ENCODE peak calls at places on chromosome 13, in seven cellular contexts. I, W, Y, K, N, H and R are unnamed samples.

GRCh38 chr13:96172066-96172465 is 82.2 kb downstream of the HS6ST3 start:
- DNase-seq in I (no peak), Y (no peak), K (no peak), H (no peak), N (no peak), W (no peak), R (no peak)

GRCh38 chr13:94333131-94333820 is 146.2 kb downstream of the DCT start:
- DNase-seq in N (no peak), W (no peak), Y (no peak), K (no peak), H (no peak), I (peak; percentile 17), R (no peak)

GRCh38 chr13:48585456-48585840 is 52.6 kb upstream of the RCBTB2 start:
- DNase-seq in I (peak; percentile 81), N (no peak), Y (no peak), H (no peak), K (no peak), W (peak; percentile 13), R (no peak)

GRCh38 chr13:106475852-106476251 is 59.6 kb downstream of the EFNB2 start:
- DNase-seq in I (no peak), N (no peak), Y (no peak), W (no peak), H (no peak), K (no peak), R (no peak)

GRCh38 chr13:75418997-75419396 is 63.0 kb downstream of the TBC1D4 start:
- DNase-seq in Y (no peak), H (no peak), K (no peak), I (no peak), N (no peak), W (no peak), R (no peak)

GRCh38 chr13:42969558-42970172 is 22.4 kb downstream of the EPSTI1 start:
- DNase-seq in N (peak; percentile 87), I (peak; percentile 42), Y (peak; percentile 79), H (peak; percentile 74), K (peak; percentile 94), W (peak; percentile 93), R (peak; percentile 82)

GRCh38 chr13:97259787-97260641 is 37.9 kb downstream of the MBNL2 start:
- DNase-seq in W (no peak), N (no peak), H (no peak), K (no peak), I (no peak), Y (no peak), R (no peak)

GRCh38 chr13:49185264-49185663 is 34.9 kb upstream of the MLNR start:
- DNase-seq in W (no peak), Y (no peak), H (no peak), I (no peak), N (no peak), K (no peak), R (no peak)

GRCh38 chr13:106212436-106213010 is 322.9 kb downstream of the EFNB2 start:
- DNase-seq in W (no peak), K (no peak), Y (no peak), H (no peak), N (no peak), I (no peak), R (no peak)

GRCh38 chr13:110699148-110700145 is 6.5 kb downstream of the CARS2 start:
- DNase-seq in N (no peak), Y (no peak), H (no peak), K (no peak), W (no peak), I (no peak), R (no peak)

GRCh38 chr13:67094952-67095351 is 135.2 kb downstream of the PCDH9 start:
- DNase-seq in I (no peak), W (no peak), H (no peak), K (no peak), N (no peak), Y (no peak), R (no peak)

GRCh38 chr13:89267734-89268133 is 1596.6 kb downstream of the SLITRK5 start:
- DNase-seq in K (no peak), W (no peak), H (no peak), N (no peak), I (no peak), Y (no peak), R (no peak)

DNA sequence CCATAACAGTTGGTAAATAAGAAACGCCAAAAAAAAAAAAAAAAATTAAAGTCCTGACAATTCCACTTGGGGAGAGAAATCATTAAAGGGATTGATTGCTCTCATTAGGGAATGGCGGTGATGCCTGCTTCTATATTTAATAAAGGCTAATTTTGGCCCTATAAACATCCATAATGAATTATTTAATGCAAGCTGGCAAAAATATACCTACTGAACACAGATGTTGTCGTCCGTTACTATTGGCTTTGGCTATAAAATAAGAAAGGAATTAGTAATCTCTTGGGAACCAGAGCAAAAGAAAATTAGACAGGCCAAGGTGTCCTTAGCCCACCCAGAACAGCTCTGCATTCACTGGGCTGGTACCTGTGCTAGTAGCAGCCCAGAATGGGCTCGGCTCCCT is 717.3 kb downstream of the DIAPH3 start:
- DNase-seq in H (no peak), K (no peak), I (no peak), W (no peak), Y (no peak), N (no peak), R (no peak)
- H3K4me1 ChIP-seq in H (no peaks in the 10 kb centered on the region), K (peaks cover 22% of the 10 kb centered on the region), I (no peaks in the 10 kb centered on the region), W (peaks cover 39% of the 10 kb centered on the region), Y (no peaks in the 10 kb centered on the region), N (no peaks in the 10 kb centered on the region), R (no peaks in the 10 kb centered on the region)

DNA sequence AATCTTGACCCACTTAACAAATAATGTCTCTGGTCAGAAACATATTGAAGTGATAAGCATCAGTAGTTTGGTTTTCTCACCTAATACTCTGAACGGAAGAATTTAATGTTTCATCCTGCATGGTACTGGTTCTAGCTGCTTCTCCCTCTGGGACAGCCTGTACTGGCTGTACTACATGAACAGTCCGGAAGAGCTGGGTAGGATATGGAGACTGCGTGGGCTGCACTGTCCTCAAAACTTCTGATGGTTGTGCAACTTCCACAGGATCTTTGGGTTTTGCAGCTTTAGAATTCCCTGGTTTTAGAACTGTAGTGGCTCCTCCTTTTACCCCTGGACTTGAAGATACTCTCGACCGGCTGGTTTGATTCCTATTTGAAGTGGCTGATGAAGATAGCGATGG is 78.3 kb downstream of the ELF1 start:
- DNase-seq in K (no peak), W (no peak), N (no peak), H (no peak), I (no peak), Y (no peak), R (no peak)
- H3K36me3 ChIP-seq in K (peaks cover 43% of the 10 kb centered on the region), W (no peaks in the 10 kb centered on the region), N (no peaks in the 10 kb centered on the region), H (no peaks in the 10 kb centered on the region), I (peaks cover 58% of the 10 kb centered on the region), Y (no peaks in the 10 kb centered on the region), R (peaks cover 56% of the 10 kb centered on the region)

DNA sequence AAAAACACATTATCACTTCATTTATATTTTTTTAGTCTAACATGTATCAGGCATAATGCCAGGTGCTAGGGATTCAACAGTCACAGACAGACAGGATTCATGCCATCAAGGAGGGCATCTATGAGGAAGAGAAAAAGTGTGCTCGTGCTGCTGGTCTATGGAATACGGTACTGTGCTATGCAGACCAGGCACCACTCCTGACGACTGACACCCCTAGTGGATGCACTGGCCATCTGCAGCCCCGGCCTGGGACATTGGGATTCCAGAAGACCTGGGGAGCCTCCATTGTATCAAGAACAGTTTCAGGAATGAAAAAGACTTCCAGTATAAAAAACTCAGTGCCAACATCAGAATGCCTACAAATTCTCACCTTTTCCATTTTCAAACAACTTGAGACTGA is 94.0 kb downstream of the KLF12 start:
- DNase-seq in I (no peak), H (peak; percentile 42), W (peak; percentile 91), N (peak; percentile 72), Y (peak; percentile 46), K (peak; percentile 95), R (no peak)
- TF ChIP-seq CTCF in I (peak; percentile 65), H (no peak), W (peak; percentile 82), N (peak; percentile 20), Y (peak; percentile 30), K (peak; percentile 90), R (peak; percentile 26)

GRCh38 chr13:77535448-77535847 is at the start of gene SCEL:
- DNase-seq in N (no peak), I (peak; percentile 45), Y (no peak), W (no peak), H (no peak), K (no peak), R (no peak)
- H3K4me1 ChIP-seq in N (no peaks in the 10 kb centered on the region), I (no peaks in the 10 kb centered on the region), Y (no peaks in the 10 kb centered on the region), W (no peaks in the 10 kb centered on the region), H (no peaks in the 10 kb centered on the region), K (peaks cover 3% of the 10 kb centered on the region), R (no peaks in the 10 kb centered on the region)

DNA sequence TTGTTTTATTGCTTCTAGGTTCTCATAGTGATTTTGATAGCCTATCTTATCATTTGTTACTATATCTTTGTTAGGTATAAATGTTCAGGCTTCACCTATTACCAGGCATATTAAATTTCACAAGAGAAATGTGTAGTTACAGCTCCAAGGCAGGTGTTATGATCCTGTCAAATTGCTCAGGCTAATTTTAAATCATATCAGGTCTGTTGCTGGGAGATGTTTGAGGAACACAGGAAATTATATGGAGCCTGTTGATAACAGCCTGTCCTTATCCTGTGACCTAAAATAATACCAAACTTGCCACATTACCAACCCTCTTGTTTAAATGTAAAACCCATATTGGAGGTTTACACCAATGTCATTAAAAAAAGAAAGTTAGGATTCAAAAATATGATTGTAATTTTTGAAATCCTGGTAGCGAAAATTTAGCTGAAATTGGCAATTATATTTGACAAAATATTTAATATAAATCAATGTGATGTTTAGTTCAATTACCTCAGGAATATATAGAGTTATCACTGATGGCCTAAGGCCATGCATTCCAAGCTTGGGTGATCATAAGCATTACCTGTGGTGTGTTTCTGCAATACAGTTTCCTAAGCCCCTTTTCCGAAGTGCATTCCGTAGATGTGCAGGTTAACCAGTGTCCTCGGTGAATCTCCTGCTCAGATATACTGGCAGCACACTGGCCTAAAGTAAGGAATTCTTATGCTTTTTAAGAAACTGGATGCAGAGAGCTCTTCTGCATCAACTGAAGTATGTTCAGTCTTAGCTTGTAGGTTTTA is 34.8 kb downstream of the ITGBL1 start:
- DNase-seq in Y (no peak), I (no peak), K (no peak), N (no peak), W (no peak), H (no peak), R (no peak)
- H3K36me3 ChIP-seq in Y (no peaks in the 10 kb centered on the region), I (no peaks in the 10 kb centered on the region), K (no peaks in the 10 kb centered on the region), N (no peaks in the 10 kb centered on the region), W (no peaks in the 10 kb centered on the region), H (no peaks in the 10 kb centered on the region), R (no peaks in the 10 kb centered on the region)

DNA sequence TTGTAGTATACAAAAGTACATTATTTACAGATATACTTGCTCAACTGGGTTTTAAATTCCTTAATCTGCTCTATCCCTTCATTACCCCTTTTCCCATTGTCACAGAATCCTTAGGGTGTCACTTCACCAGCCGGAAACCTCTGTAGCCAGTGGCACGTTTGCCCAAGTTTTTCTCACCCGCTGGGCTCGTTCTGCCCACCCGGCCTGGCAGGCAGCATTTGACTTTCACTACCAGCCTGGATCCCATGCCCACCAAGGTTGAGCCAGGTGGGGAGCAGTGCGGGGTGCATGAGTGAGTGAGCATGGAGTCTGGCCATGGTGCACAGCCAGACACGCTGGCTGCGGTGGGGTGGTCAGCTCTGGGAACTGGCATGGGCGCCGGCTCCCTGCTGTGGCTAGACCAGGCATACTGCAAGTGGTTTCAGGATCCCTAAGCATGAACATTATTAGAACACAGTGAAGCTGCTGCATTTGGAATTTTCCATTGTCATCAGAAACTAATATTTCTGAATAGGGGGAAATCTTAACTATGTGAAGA is 98.3 kb downstream of the NALCN start:
- DNase-seq in Y (no peak), N (no peak), W (no peak), H (no peak), I (no peak), K (no peak), R (no peak)
- TF ChIP-seq CTCF in Y (no peak), N (no peak), W (no peak), H (no peak), I (no peak), K (no peak), R (no peak)